ENCODE peak calls at places on chromosome 22, in eight cellular contexts. One of them, this sample, is unnamed.
A peak's percentile ranks its signal among the peaks of the same experiment; 100 is the strongest.

GRCh38 chr22:47605886-47606285 is 843.4 kb downstream of the TBC1D22A start:
- DNase-seq in fibroblast of pulmonary artery: no peak
- DNase-seq in astrocyte: no peak
- DNase-seq in tibial artery: peak; percentile 0
- DNase-seq in AG09309: no peak
- DNase-seq in Peyer's patch: peak; percentile 25
- DNase-seq in cardiac fibroblast: no peak
- DNase-seq in colonic mucosa: no peak
- DNase-seq in this sample: no peak

GRCh38 chr22:23313791-23314567 is 133.7 kb downstream of the BCR start:
- DNase-seq in astrocyte: no peak
- DNase-seq in tibial artery: no peak
- DNase-seq in fibroblast of pulmonary artery: no peak
- DNase-seq in cardiac fibroblast: no peak
- DNase-seq in colonic mucosa: no peak
- DNase-seq in Peyer's patch: no peak
- DNase-seq in AG09309: no peak
- DNase-seq in this sample: no peak

GRCh38 chr22:17706451-17706900 is 67.8 kb downstream of the BID start:
- DNase-seq in fibroblast of pulmonary artery: peak; percentile 94
- DNase-seq in cardiac fibroblast: peak; percentile 95
- DNase-seq in colonic mucosa: peak; percentile 64
- DNase-seq in astrocyte: peak; percentile 92
- DNase-seq in tibial artery: peak; percentile 69
- DNase-seq in Peyer's patch: no peak
- DNase-seq in AG09309: peak; percentile 86
- DNase-seq in this sample: peak; percentile 97

GRCh38 chr22:43697894-43698293 is 114.2 kb downstream of the EFCAB6 start:
- DNase-seq in cardiac fibroblast: no peak
- DNase-seq in colonic mucosa: no peak
- DNase-seq in astrocyte: no peak
- DNase-seq in fibroblast of pulmonary artery: no peak
- DNase-seq in AG09309: no peak
- DNase-seq in tibial artery: no peak
- DNase-seq in Peyer's patch: no peak
- DNase-seq in this sample: no peak

GRCh38 chr22:42056757-42057511 is 13.7 kb downstream of the NAGA start:
- DNase-seq in AG09309: no peak
- DNase-seq in fibroblast of pulmonary artery: no peak
- DNase-seq in tibial artery: no peak
- DNase-seq in Peyer's patch: no peak
- DNase-seq in astrocyte: no peak
- DNase-seq in colonic mucosa: no peak
- DNase-seq in cardiac fibroblast: no peak
- DNase-seq in this sample: no peak

GRCh38 chr22:46588279-46589140 is 31.7 kb upstream of the GRAMD4 start:
- DNase-seq in tibial artery: no peak
- DNase-seq in AG09309: no peak
- DNase-seq in fibroblast of pulmonary artery: no peak
- DNase-seq in cardiac fibroblast: no peak
- DNase-seq in Peyer's patch: peak; percentile 46
- DNase-seq in astrocyte: no peak
- DNase-seq in colonic mucosa: no peak
- DNase-seq in this sample: no peak

GRCh38 chr22:30940655-30941362 is 27.8 kb downstream of the MORC2 start:
- DNase-seq in astrocyte: no peak
- DNase-seq in fibroblast of pulmonary artery: no peak
- DNase-seq in cardiac fibroblast: no peak
- DNase-seq in AG09309: no peak
- DNase-seq in colonic mucosa: no peak
- DNase-seq in tibial artery: no peak
- DNase-seq in Peyer's patch: no peak
- DNase-seq in this sample: no peak

GRCh38 chr22:30273196-30273595 is 6.5 kb upstream of the OSM start:
- DNase-seq in colonic mucosa: no peak
- DNase-seq in tibial artery: no peak
- DNase-seq in fibroblast of pulmonary artery: no peak
- DNase-seq in astrocyte: no peak
- DNase-seq in Peyer's patch: no peak
- DNase-seq in cardiac fibroblast: no peak
- DNase-seq in AG09309: no peak
- DNase-seq in this sample: no peak

GRCh38 chr22:39077513-39077840 is 402 bp downstream of the APOBEC3G start:
- DNase-seq in fibroblast of pulmonary artery: no peak
- DNase-seq in cardiac fibroblast: no peak
- DNase-seq in tibial artery: no peak
- DNase-seq in Peyer's patch: no peak
- DNase-seq in astrocyte: no peak
- DNase-seq in AG09309: no peak
- DNase-seq in colonic mucosa: no peak
- DNase-seq in this sample: no peak

GRCh38 chr22:44131412-44131811 is 49.3 kb upstream of the PARVG start:
- DNase-seq in tibial artery: no peak
- DNase-seq in AG09309: no peak
- DNase-seq in astrocyte: no peak
- DNase-seq in Peyer's patch: no peak
- DNase-seq in cardiac fibroblast: no peak
- DNase-seq in fibroblast of pulmonary artery: no peak
- DNase-seq in colonic mucosa: no peak
- DNase-seq in this sample: no peak

GRCh38 chr22:17955611-17956379 is 68.6 kb downstream of the MICAL3 start:
- DNase-seq in AG09309: no peak
- DNase-seq in cardiac fibroblast: no peak
- DNase-seq in colonic mucosa: no peak
- DNase-seq in Peyer's patch: peak; percentile 13
- DNase-seq in tibial artery: no peak
- DNase-seq in fibroblast of pulmonary artery: no peak
- DNase-seq in astrocyte: no peak
- DNase-seq in this sample: peak; percentile 39

GRCh38 chr22:26364066-26365015 is 64.7 kb upstream of the ASPHD2 start:
- DNase-seq in colonic mucosa: peak; percentile 46
- DNase-seq in cardiac fibroblast: peak; percentile 88
- DNase-seq in fibroblast of pulmonary artery: peak; percentile 88
- DNase-seq in tibial artery: peak; percentile 28
- DNase-seq in astrocyte: peak; percentile 66
- DNase-seq in AG09309: peak; percentile 55
- DNase-seq in Peyer's patch: no peak
- DNase-seq in this sample: peak; percentile 83

GRCh38 chr22:43007519-43008102 is 7.3 kb downstream of the PACSIN2 start:
- DNase-seq in colonic mucosa: peak; percentile 85
- DNase-seq in astrocyte: peak; percentile 80
- DNase-seq in AG09309: no peak
- DNase-seq in fibroblast of pulmonary artery: peak; percentile 56
- DNase-seq in tibial artery: no peak
- DNase-seq in Peyer's patch: peak; percentile 76
- DNase-seq in cardiac fibroblast: no peak
- DNase-seq in this sample: peak; percentile 41

GRCh38 chr22:38452373-38453064 is 2.5 kb downstream of the KCNJ4 start:
- DNase-seq in cardiac fibroblast: no peak
- DNase-seq in fibroblast of pulmonary artery: peak; percentile 50
- DNase-seq in colonic mucosa: no peak
- DNase-seq in Peyer's patch: no peak
- DNase-seq in astrocyte: peak; percentile 27
- DNase-seq in AG09309: no peak
- DNase-seq in tibial artery: no peak
- DNase-seq in this sample: no peak

GRCh38 chr22:48629631-48630443 is 1197.8 kb downstream of the BRD1 start:
- DNase-seq in astrocyte: no peak
- DNase-seq in fibroblast of pulmonary artery: no peak
- DNase-seq in tibial artery: no peak
- DNase-seq in cardiac fibroblast: no peak
- DNase-seq in colonic mucosa: no peak
- DNase-seq in Peyer's patch: no peak
- DNase-seq in AG09309: no peak
- DNase-seq in this sample: no peak

GRCh38 chr22:50470491-50470890 is 4.3 kb downstream of the SBF1 start:
- DNase-seq in cardiac fibroblast: no peak
- DNase-seq in tibial artery: no peak
- DNase-seq in fibroblast of pulmonary artery: no peak
- DNase-seq in colonic mucosa: peak; percentile 71
- DNase-seq in astrocyte: no peak
- DNase-seq in AG09309: no peak
- DNase-seq in Peyer's patch: peak; percentile 70
- DNase-seq in this sample: no peak

GRCh38 chr22:26757496-26757895 is 100.1 kb downstream of the MIAT start:
- DNase-seq in fibroblast of pulmonary artery: no peak
- DNase-seq in colonic mucosa: no peak
- DNase-seq in astrocyte: no peak
- DNase-seq in cardiac fibroblast: no peak
- DNase-seq in tibial artery: no peak
- DNase-seq in Peyer's patch: no peak
- DNase-seq in AG09309: no peak
- DNase-seq in this sample: no peak

GRCh38 chr22:40203568-40203967 is 25.8 kb downstream of the TNRC6B start:
- DNase-seq in fibroblast of pulmonary artery: no peak
- DNase-seq in tibial artery: no peak
- DNase-seq in colonic mucosa: no peak
- DNase-seq in astrocyte: no peak
- DNase-seq in cardiac fibroblast: peak; percentile 43
- DNase-seq in AG09309: no peak
- DNase-seq in Peyer's patch: no peak
- DNase-seq in this sample: no peak

DNA sequence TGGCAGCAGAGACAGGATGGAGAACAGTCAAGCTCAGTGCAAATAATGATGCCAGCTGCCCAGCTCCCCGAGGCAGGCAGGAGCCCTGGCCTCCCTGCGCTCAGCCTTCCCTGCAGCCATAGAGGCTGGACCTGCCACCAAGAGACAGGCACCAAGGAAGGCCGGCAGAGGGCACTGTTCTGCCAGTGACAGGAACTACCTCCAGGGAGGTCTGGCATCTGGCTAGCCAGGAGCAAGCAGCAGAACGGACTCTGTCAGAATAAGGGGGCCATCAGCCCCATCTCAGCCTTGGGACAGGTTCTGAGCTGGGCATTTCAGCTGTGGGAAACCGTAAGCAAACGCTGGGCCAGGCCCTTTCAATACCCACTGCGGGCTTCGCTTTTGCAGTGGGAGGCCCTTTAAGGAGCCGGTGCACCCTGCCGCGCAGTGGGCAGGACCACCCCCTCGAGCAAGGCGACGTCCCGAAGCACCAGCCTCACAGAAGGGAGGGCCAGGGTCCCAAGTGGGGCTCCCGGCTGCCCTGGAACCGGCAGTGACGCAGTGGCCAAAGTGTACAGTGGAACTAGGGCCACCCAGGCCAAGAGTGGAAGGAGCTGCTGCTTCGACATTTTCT is 18.2 kb downstream of the IFT27 start:
- DNase-seq in Peyer's patch: peak; percentile 85
- DNase-seq in cardiac fibroblast: peak; percentile 79
- DNase-seq in AG09309: peak; percentile 32
- DNase-seq in astrocyte: peak; percentile 28
- DNase-seq in colonic mucosa: peak; percentile 81
- DNase-seq in tibial artery: peak; percentile 77
- DNase-seq in fibroblast of pulmonary artery: peak; percentile 73
- DNase-seq in this sample: peak; percentile 73
- TF ChIP-seq CTCF in Peyer's patch: peak; percentile 52
- TF ChIP-seq CTCF in cardiac fibroblast: peak; percentile 90
- TF ChIP-seq CTCF in AG09309: peak; percentile 85
- TF ChIP-seq CTCF in astrocyte: peak; percentile 60
- TF ChIP-seq CTCF in colonic mucosa: peak; percentile 93
- TF ChIP-seq CTCF in tibial artery: peak; percentile 60
- TF ChIP-seq CTCF in fibroblast of pulmonary artery: peak; percentile 79
- TF ChIP-seq CTCF in this sample: peak; percentile 83

GRCh38 chr22:32354360-32355351 is 3.0 kb upstream of the RFPL3 start:
- DNase-seq in colonic mucosa: no peak
- DNase-seq in astrocyte: peak; percentile 13
- DNase-seq in AG09309: no peak
- DNase-seq in fibroblast of pulmonary artery: peak; percentile 55
- DNase-seq in cardiac fibroblast: peak; percentile 47
- DNase-seq in Peyer's patch: no peak
- DNase-seq in tibial artery: no peak
- DNase-seq in this sample: peak; percentile 3

GRCh38 chr22:32353292-32353691 is 4.4 kb upstream of the RFPL3 start:
- DNase-seq in tibial artery: no peak
- DNase-seq in astrocyte: no peak
- DNase-seq in AG09309: no peak
- DNase-seq in Peyer's patch: no peak
- DNase-seq in fibroblast of pulmonary artery: no peak
- DNase-seq in colonic mucosa: no peak
- DNase-seq in cardiac fibroblast: no peak
- DNase-seq in this sample: no peak

GRCh38 chr22:32352681-32353080 is 5.0 kb upstream of the RFPL3 start:
- DNase-seq in tibial artery: no peak
- DNase-seq in Peyer's patch: no peak
- DNase-seq in colonic mucosa: no peak
- DNase-seq in cardiac fibroblast: no peak
- DNase-seq in AG09309: no peak
- DNase-seq in fibroblast of pulmonary artery: no peak
- DNase-seq in astrocyte: no peak
- DNase-seq in this sample: no peak

GRCh38 chr22:32355760-32356159 is 1.9 kb upstream of the RFPL3 start:
- DNase-seq in Peyer's patch: no peak
- DNase-seq in tibial artery: no peak
- DNase-seq in astrocyte: no peak
- DNase-seq in fibroblast of pulmonary artery: no peak
- DNase-seq in AG09309: no peak
- DNase-seq in cardiac fibroblast: no peak
- DNase-seq in colonic mucosa: no peak
- DNase-seq in this sample: no peak

DNA sequence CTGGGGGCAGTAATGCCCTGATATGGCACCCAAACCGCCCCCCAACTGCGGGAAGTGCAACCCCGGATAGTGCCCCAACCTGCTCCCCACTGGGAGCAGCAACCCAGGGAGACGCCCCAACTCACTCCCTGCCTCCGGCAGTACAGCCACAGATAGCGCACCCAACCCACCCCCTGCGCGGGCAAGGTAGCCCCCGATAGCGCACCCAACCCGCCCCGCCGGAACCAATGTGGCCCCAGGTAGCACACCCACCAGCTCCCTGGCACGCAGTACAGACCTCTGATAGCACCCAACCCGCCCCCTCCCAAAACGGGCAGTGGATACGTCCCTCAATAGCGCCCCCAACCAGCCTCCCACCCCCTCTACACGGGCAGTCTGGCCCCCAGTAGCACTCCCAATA is 3.8 kb upstream of the RFPL3 start:
- DNase-seq in colonic mucosa: no peak
- DNase-seq in fibroblast of pulmonary artery: no peak
- DNase-seq in cardiac fibroblast: no peak
- DNase-seq in Peyer's patch: no peak
- DNase-seq in AG09309: no peak
- DNase-seq in astrocyte: no peak
- DNase-seq in tibial artery: no peak
- DNase-seq in this sample: no peak
- H3K4me3 ChIP-seq in colonic mucosa: no peak overlapping the region
- H3K4me3 ChIP-seq in fibroblast of pulmonary artery: no peak overlapping the region
- H3K4me3 ChIP-seq in cardiac fibroblast: no peak overlapping the region
- H3K4me3 ChIP-seq in Peyer's patch: no peak overlapping the region
- H3K4me3 ChIP-seq in AG09309: no peak overlapping the region
- H3K4me3 ChIP-seq in astrocyte: no peak overlapping the region
- H3K4me3 ChIP-seq in tibial artery: peak overlapping the region; percentile 26
- H3K4me3 ChIP-seq in this sample: no peak overlapping the region

GRCh38 chr22:37225481-37225880 is 13.2 kb upstream of the SSTR3 start:
- DNase-seq in Peyer's patch: no peak
- DNase-seq in AG09309: no peak
- DNase-seq in colonic mucosa: no peak
- DNase-seq in fibroblast of pulmonary artery: no peak
- DNase-seq in tibial artery: no peak
- DNase-seq in cardiac fibroblast: no peak
- DNase-seq in astrocyte: no peak
- DNase-seq in this sample: no peak
- TF ChIP-seq CTCF in Peyer's patch: no peak
- TF ChIP-seq CTCF in AG09309: peak; percentile 3
- TF ChIP-seq CTCF in colonic mucosa: no peak
- TF ChIP-seq CTCF in fibroblast of pulmonary artery: peak; percentile 11
- TF ChIP-seq CTCF in tibial artery: no peak
- TF ChIP-seq CTCF in cardiac fibroblast: peak; percentile 8
- TF ChIP-seq CTCF in astrocyte: no peak
- TF ChIP-seq CTCF in this sample: peak; percentile 22

GRCh38 chr22:45262931-45263789 is 21.6 kb upstream of the UPK3A start:
- DNase-seq in fibroblast of pulmonary artery: no peak
- DNase-seq in astrocyte: no peak
- DNase-seq in tibial artery: peak; percentile 48
- DNase-seq in cardiac fibroblast: no peak
- DNase-seq in AG09309: no peak
- DNase-seq in Peyer's patch: peak; percentile 54
- DNase-seq in colonic mucosa: no peak
- DNase-seq in this sample: peak; percentile 46
- H3K4me3 ChIP-seq in fibroblast of pulmonary artery: no peak overlapping the region
- H3K4me3 ChIP-seq in astrocyte: no peak overlapping the region
- H3K4me3 ChIP-seq in tibial artery: no peak overlapping the region
- H3K4me3 ChIP-seq in cardiac fibroblast: no peak overlapping the region
- H3K4me3 ChIP-seq in AG09309: no peak overlapping the region
- H3K4me3 ChIP-seq in Peyer's patch: peak overlapping the region; percentile 29
- H3K4me3 ChIP-seq in colonic mucosa: no peak overlapping the region
- H3K4me3 ChIP-seq in this sample: no peak overlapping the region